ENCODE peak calls at places on chromosomes 7 and 10, in four cellular contexts. W, V, G and D are unnamed samples.

GRCh38 chr7:154178890-154179289 is 126.7 kb downstream of the DPP6 start:
- DNase-seq in W (no peak), V (no peak), G (no peak), D (no peak)

GRCh38 chr10:132532784-132533560 is 4.6 kb upstream of the INPP5A start:
- DNase-seq in W (peak), V (peak), G (no peak), D (peak)

GRCh38 chr10:45488365-45488764 is 114.3 kb downstream of the ALOX5 start:
- DNase-seq in W (no peak), V (no peak), G (no peak), D (no peak)

GRCh38 chr7:157490465-157490912 is 153.7 kb downstream of the DNAJB6 start:
- DNase-seq in W (no peak), V (no peak), G (peak), D (no peak)

GRCh38 chr7:39504963-39505362 is 61.2 kb upstream of the YAE1 start:
- DNase-seq in W (no peak), V (no peak), G (no peak), D (no peak)

GRCh38 chr7:4009720-4010119 is 672.4 kb upstream of the FOXK1 start:
- DNase-seq in W (no peak), V (no peak), G (no peak), D (no peak)

GRCh38 chr7:133061357-133061756 is 20.5 kb downstream of the CHCHD3 start:
- DNase-seq in W (no peak), V (no peak), G (no peak), D (no peak)

GRCh38 chr10:74056081-74056818 is 58.3 kb downstream of the VCL start:
- DNase-seq in W (no peak), V (no peak), G (peak), D (peak)

GRCh38 chr7:114765331-114766125 is 156.4 kb upstream of the MDFIC start:
- DNase-seq in W (no peak), V (no peak), G (no peak), D (no peak)

GRCh38 chr10:3781458-3782098 is 3.4 kb downstream of the KLF6 start:
- DNase-seq in W (no peak), V (peak), G (no peak), D (no peak)

GRCh38 chr7:50312589-50313162 is 8.2 kb downstream of the IKZF1 start:
- DNase-seq in W (no peak), V (no peak), G (no peak), D (no peak)

GRCh38 chr10:17026686-17027485 is 102.7 kb downstream of the CUBN start:
- DNase-seq in W (no peak), V (peak), G (no peak), D (no peak)

GRCh38 chr7:150876817-150877526 is 24.7 kb downstream of the AOC1 start:
- DNase-seq in W (peak), V (peak), G (peak), D (peak)

GRCh38 chr10:93874309-93875031 is 19.3 kb upstream of the SLC35G1 start:
- DNase-seq in W (no peak), V (no peak), G (no peak), D (no peak)

GRCh38 chr10:121573541-121573941 is 24.7 kb downstream of the FGFR2 start:
- DNase-seq in W (no peak), V (no peak), G (no peak), D (no peak)

GRCh38 chr10:113605207-113605606 is 52.4 kb downstream of the HABP2 start:
- DNase-seq in W (no peak), V (no peak), G (no peak), D (no peak)

DNA sequence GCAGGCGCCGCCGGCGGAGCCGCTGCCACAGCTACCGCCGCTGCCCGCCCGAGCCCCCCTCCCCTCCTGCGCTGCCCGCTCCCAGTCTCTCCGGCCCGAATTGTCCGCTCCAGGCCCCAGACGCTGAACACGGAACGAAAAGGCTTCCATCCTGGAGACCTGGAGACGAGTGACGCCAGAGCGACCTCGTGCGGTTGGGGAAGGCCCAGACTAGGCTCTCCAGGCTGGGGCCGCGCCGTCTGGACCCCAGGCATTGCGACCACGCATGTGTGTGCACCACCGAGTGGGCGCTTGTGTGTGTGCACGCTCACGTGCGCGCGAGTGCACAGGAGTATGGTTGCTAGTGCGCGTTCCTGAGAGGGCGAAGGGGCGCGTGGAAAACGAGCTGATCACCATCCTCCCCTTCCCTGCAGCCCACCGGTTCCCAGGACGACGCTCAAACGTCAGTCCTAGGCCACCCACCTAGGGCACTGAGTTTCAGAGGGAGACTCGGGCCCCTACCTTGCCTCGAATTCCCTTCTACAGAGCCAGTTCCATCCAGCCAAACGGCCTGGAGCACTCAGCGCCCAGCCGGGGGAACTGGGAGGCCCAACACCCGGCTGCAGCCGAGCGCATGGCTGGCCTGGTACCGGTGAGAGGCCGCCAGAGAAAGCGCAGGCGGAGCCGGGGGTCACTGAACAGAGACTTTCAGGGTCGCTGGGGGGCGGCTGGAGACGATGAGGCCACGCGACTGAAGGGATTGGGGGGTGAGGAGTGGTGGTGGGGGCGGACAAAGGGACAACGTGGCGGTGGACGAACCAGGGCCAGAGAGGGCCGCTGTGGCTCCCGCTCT is 11.6 kb downstream of the LBX1 start:
- DNase-seq in W (peak), V (peak), G (peak), D (no peak)
- TF ChIP-seq CTCF in W (peak), V (peak), G (peak), D (peak)

GRCh38 chr10:9602930-9603459 is 1414.7 kb upstream of the CELF2 start:
- DNase-seq in W (no peak), V (no peak), G (no peak), D (no peak)

GRCh38 chr10:9605231-9605630 is 1412.4 kb upstream of the CELF2 start:
- DNase-seq in W (no peak), V (no peak), G (no peak), D (no peak)

GRCh38 chr10:9613338-9613737 is 1404.3 kb upstream of the CELF2 start:
- DNase-seq in W (no peak), V (no peak), G (no peak), D (no peak)

GRCh38 chr10:9603972-9604371 is 1413.7 kb upstream of the CELF2 start:
- DNase-seq in W (no peak), V (no peak), G (no peak), D (no peak)

GRCh38 chr10:9608592-9608991 is 1409.1 kb upstream of the CELF2 start:
- DNase-seq in W (no peak), V (no peak), G (no peak), D (no peak)
- TF ChIP-seq CTCF in W (peak), V (peak), G (no peak), D (peak)

GRCh38 chr7:64516451-64516850 is 46.4 kb downstream of the ZNF680 start:
- DNase-seq in W (no peak), V (no peak), G (no peak), D (no peak)

GRCh38 chr7:64515781-64516180 is 47.1 kb downstream of the ZNF680 start:
- DNase-seq in W (no peak), V (no peak), G (no peak), D (no peak)

GRCh38 chr7:64521409-64521984 is 41.4 kb downstream of the ZNF680 start:
- DNase-seq in W (no peak), V (no peak), G (no peak), D (no peak)
- TF ChIP-seq CTCF in W (no peak), V (no peak), G (no peak), D (no peak)

DNA sequence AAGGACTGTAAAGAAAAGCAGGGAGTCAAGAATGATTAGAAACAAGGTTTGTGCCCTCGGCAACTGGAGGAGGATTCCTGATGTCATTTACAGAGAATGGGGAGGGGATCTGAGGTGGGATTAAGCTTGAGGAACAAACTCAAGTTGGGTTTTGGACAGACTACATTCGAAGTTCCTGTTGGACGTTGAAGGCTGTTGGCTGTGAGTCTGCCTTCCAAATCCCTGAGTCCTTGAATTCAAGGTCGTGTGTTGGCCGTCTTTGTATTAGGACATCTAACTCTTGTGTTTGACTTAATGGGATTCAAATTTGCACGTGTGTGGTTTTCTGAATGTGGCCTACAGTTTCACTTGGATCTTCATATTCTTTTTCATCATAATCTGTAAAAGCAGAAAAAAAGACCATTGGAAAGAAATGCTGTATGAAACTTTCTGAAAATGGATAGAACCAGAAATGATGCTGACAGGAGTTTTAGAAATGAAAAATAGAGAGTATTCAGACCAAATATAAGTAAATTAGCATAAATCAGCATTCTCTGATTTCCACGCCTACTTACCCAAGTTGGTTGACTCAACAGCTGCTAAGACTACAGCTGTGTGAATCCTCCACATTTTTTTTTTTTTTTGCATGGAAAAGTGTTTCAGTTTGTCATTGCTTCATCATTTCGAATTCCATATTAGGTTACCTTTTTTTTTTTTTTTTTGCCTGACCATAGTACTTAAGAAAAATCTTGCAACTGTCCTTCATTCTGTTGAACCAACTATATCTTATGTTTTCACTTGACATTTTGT is 94.8 kb downstream of the KIAA1217 start:
- DNase-seq in W (no peak), V (no peak), G (no peak), D (no peak)
- TF ChIP-seq CTCF in W (no peak), V (no peak), G (no peak), D (no peak)

GRCh38 chr10:106705576-106706526 is 458.7 kb downstream of the SORCS1 start:
- DNase-seq in W (peak), V (peak), G (no peak), D (peak)
- TF ChIP-seq CTCF in W (peak), V (peak), G (peak), D (peak)

DNA sequence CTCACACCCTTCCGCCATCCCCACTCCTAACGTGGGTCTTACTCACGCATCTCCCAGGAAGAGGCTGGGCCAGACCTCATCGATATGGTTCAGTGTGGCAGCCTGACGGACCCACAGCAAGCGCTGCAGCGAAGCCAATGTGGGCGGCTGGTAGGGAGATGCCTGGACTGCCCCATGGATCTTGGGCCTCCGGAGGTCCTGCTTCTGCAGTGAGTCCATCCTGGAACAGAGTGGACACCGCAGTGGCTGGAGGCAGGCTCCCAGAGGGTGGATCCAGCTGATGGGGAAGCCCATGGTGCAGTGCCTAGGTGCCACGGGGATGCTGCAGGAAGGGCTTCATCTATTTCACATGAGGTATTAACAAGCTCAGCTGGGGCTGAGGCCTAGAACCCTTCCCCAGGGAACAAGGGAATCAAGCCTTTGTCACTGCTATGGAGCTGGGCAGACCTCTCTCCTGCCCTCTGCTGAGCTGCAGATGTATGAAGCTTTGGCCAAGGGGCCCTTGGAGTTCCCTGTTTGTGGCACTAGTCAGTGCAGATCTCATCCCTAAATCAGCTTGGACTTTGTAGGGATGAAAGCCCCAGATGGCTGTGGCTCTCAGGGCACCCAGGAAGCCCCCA is 13.7 kb upstream of the SAMD8 start:
- DNase-seq in W (no peak), V (peak), G (no peak), D (peak)
- TF ChIP-seq CTCF in W (peak), V (peak), G (no peak), D (peak)

DNA sequence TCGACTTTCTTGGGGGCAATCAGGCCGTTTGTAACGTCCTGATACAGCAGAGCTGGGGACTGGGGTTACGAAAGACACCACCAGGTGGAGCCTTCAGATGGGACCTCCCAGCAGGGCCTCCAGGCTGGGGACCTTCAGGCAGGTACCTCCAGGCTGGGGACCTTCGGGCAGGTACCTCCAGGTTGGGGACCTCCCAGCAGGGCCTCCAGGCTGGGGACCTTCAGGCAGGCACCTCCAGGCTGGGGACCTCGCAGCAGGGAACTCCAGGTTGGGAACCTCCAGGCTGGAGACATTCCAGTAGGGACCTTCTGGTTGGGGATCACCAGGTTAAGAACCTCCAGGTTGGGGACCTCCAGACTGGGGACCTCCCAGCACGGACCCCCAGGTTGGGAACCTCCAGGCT is 23.5 kb upstream of the GPR146 start:
- DNase-seq in W (no peak), V (no peak), G (no peak), D (no peak)
- TF ChIP-seq CTCF in W (no peak), V (peak), G (peak), D (peak)

GRCh38 chr7:116861717-116862116 is 670 bp upstream of the CAPZA2 start:
- DNase-seq in W (no peak), V (no peak), G (no peak), D (no peak)

GRCh38 chr7:116863168-116863670 is 832 bp downstream of the CAPZA2 start:
- DNase-seq in W (peak), V (peak), G (peak), D (peak)

GRCh38 chr7:116864084-116864483 is 1.7 kb downstream of the CAPZA2 start:
- DNase-seq in W (no peak), V (no peak), G (no peak), D (no peak)

GRCh38 chr7:116859323-116859722 is 3.1 kb upstream of the CAPZA2 start:
- DNase-seq in W (no peak), V (no peak), G (no peak), D (no peak)

DNA sequence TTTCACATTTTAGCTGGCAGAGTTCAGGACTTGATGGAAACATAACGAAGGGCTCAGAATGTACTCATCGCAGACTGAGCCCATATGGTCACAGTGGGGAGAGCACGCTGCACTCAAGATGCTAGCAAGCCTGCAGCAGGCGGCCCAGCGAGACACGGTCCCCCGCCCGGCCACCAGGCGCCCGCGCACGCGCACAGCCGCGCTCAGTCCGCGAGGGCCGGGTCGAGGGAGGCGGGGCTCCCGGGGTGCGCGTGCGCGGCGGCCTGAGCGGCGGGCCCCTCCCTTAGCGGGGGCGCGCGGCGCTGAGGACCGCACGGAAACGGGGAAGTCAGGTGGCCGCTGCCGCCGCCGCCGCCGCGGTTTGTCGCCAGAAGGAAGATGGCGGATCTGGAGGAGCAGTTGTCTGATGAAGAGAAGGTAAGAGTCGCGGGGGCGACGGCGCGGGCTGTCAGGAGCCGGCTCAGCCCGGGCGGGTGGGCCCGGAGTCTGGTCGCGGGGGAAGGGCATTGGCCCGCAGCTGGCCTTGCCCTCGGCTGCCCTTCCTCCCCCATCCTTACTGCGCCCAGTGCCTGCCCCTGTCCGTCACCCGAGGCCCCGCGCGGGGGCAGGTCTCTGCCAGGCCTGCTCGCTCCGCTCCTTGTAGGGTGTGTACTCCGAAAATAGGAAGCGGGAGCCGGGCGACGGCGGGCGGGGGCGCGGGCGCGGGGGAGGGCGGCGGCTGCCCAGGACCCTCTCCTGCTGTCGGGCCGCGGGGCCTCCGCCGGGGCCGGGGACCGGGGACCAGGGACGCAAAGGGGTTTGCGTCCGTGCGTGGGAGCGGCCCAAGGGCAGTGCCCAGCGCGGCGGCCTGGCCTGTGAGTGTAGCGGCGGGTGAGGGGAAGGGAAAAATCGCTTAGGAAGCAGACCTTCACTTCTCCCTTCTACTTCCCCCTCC is at the start of gene CAPZA2:
- DNase-seq in W (peak), V (peak), G (peak), D (peak)
- TF ChIP-seq CTCF in W (no peak), V (peak), G (no peak), D (peak)

DNA sequence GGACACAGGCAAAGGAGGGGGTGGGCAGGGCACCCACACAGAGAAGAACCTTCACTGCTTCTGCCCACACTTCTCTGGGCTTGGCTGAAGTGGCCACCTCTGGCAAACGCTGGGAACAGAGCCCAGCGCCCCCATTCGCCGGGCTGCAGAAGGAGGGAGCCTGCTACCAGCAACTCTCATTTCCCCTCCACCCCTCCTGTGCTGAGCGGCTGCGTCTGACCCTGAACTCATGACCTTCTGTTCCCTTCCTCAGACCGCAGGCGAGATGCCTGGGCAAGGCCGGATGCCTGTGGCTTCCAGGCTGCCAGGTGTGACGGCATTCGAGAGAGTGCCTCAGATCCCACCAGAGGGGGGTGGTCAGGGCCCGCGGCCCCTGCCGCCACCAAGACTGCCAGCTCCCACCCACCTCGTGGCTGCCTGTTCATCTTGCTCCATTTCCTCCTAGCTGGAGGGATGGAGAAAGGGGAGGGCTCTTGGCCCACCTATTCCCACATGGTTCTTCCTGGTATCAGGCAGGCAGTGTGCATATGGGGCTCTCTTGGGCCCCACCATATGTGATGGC is 19.8 kb downstream of the DNAJB12 start:
- DNase-seq in W (no peak), V (peak), G (no peak), D (no peak)
- TF ChIP-seq CTCF in W (no peak), V (no peak), G (no peak), D (no peak)